ENCODE peak calls at places on chromosomes 3 and 15, in six cellular contexts. One of them, this sample, is unnamed.

GRCh38 chr3:58837863-58838255 is 171.3 kb upstream of the FAM3D start:
- DNase-seq in HepG2: no peak
- DNase-seq in K562: no peak
- DNase-seq in GM12892: no peak
- DNase-seq in GM12878: no peak
- DNase-seq in H1: no peak
- DNase-seq in this sample: no peak

GRCh38 chr3:149620291-149621020 is 37.4 kb downstream of the WWTR1 start:
- DNase-seq in K562: no peak
- DNase-seq in GM12878: no peak
- DNase-seq in HepG2: no peak
- DNase-seq in GM12892: no peak
- DNase-seq in H1: no peak
- DNase-seq in this sample: no peak

GRCh38 chr3:98333989-98334606 is 19.6 kb upstream of the OR5K4 start:
- DNase-seq in H1: no peak
- DNase-seq in K562: no peak
- DNase-seq in GM12892: no peak
- DNase-seq in GM12878: no peak
- DNase-seq in HepG2: no peak
- DNase-seq in this sample: no peak

GRCh38 chr3:130894130-130894872 is 417 bp downstream of the ATP2C1 start:
- DNase-seq in HepG2: peak
- DNase-seq in GM12892: peak
- DNase-seq in H1: no peak
- DNase-seq in K562: peak
- DNase-seq in GM12878: no peak
- DNase-seq in this sample: peak

GRCh38 chr3:141412087-141412935 is 44.0 kb downstream of the ZBTB38 start:
- DNase-seq in GM12892: no peak
- DNase-seq in GM12878: no peak
- DNase-seq in K562: peak
- DNase-seq in H1: no peak
- DNase-seq in HepG2: peak
- DNase-seq in this sample: no peak

GRCh38 chr15:77607111-77607893 is 25.4 kb downstream of the LINGO1 start:
- DNase-seq in GM12878: no peak
- DNase-seq in GM12892: no peak
- DNase-seq in K562: peak
- DNase-seq in H1: no peak
- DNase-seq in HepG2: no peak
- DNase-seq in this sample: no peak

GRCh38 chr15:43093026-43093425 is 12.8 kb downstream of the UBR1 start:
- DNase-seq in GM12878: no peak
- DNase-seq in K562: no peak
- DNase-seq in GM12892: no peak
- DNase-seq in H1: no peak
- DNase-seq in HepG2: no peak
- DNase-seq in this sample: no peak

GRCh38 chr3:182308328-182308727 is 485.0 kb upstream of the ATP11B start:
- DNase-seq in H1: no peak
- DNase-seq in HepG2: no peak
- DNase-seq in GM12892: no peak
- DNase-seq in GM12878: no peak
- DNase-seq in K562: no peak
- DNase-seq in this sample: no peak

GRCh38 chr3:60277376-60277800 is 973.9 kb downstream of the FHIT start:
- DNase-seq in K562: peak
- DNase-seq in H1: no peak
- DNase-seq in GM12878: no peak
- DNase-seq in GM12892: no peak
- DNase-seq in HepG2: no peak
- DNase-seq in this sample: no peak

GRCh38 chr15:74335396-74335795 is 32.0 kb downstream of the CYP11A1 start:
- DNase-seq in GM12892: no peak
- DNase-seq in K562: no peak
- DNase-seq in GM12878: no peak
- DNase-seq in H1: no peak
- DNase-seq in HepG2: no peak
- DNase-seq in this sample: no peak

GRCh38 chr3:138938877-138939562 is 7.9 kb downstream of the FOXL2 start:
- DNase-seq in K562: no peak
- DNase-seq in HepG2: no peak
- DNase-seq in GM12892: no peak
- DNase-seq in H1: no peak
- DNase-seq in GM12878: no peak
- DNase-seq in this sample: no peak

GRCh38 chr15:75065851-75066509 is 42.6 kb downstream of the PPCDC start:
- DNase-seq in GM12878: no peak
- DNase-seq in H1: no peak
- DNase-seq in K562: peak
- DNase-seq in HepG2: peak
- DNase-seq in GM12892: no peak
- DNase-seq in this sample: no peak

GRCh38 chr3:134242649-134243637 is 7.7 kb downstream of the RYK start:
- DNase-seq in H1: no peak
- DNase-seq in GM12892: no peak
- DNase-seq in K562: no peak
- DNase-seq in HepG2: peak
- DNase-seq in GM12878: no peak
- DNase-seq in this sample: no peak

GRCh38 chr15:80127911-80128310 is 24.9 kb upstream of the FAH start:
- DNase-seq in HepG2: no peak
- DNase-seq in GM12892: no peak
- DNase-seq in H1: no peak
- DNase-seq in K562: no peak
- DNase-seq in GM12878: no peak
- DNase-seq in this sample: no peak

GRCh38 chr3:136819784-136820640 is 1.1 kb downstream of the SLC35G2 start:
- DNase-seq in K562: no peak
- DNase-seq in GM12892: no peak
- DNase-seq in H1: no peak
- DNase-seq in HepG2: peak
- DNase-seq in GM12878: no peak
- DNase-seq in this sample: peak

GRCh38 chr15:62868507-62868906 is 174.0 kb upstream of the TPM1 start:
- DNase-seq in K562: no peak
- DNase-seq in GM12892: no peak
- DNase-seq in HepG2: no peak
- DNase-seq in H1: no peak
- DNase-seq in GM12878: no peak
- DNase-seq in this sample: no peak

GRCh38 chr3:65871305-65872141 is 167.2 kb downstream of the MAGI1 start:
- DNase-seq in HepG2: peak
- DNase-seq in H1: no peak
- DNase-seq in GM12892: no peak
- DNase-seq in GM12878: no peak
- DNase-seq in K562: no peak
- DNase-seq in this sample: no peak

GRCh38 chr15:82139823-82140268 is 94.0 kb upstream of the MEX3B start:
- DNase-seq in HepG2: peak
- DNase-seq in H1: no peak
- DNase-seq in GM12878: no peak
- DNase-seq in GM12892: no peak
- DNase-seq in K562: peak
- DNase-seq in this sample: no peak
- TF ChIP-seq TAF1 in HepG2: no peak
- TF ChIP-seq TAF1 in H1: no peak
- TF ChIP-seq TAF1 in GM12878: no peak
- TF ChIP-seq TAF1 in GM12892: no peak
- TF ChIP-seq TAF1 in K562: no peak
- TF ChIP-seq TAF1 in this sample: no peak

DNA sequence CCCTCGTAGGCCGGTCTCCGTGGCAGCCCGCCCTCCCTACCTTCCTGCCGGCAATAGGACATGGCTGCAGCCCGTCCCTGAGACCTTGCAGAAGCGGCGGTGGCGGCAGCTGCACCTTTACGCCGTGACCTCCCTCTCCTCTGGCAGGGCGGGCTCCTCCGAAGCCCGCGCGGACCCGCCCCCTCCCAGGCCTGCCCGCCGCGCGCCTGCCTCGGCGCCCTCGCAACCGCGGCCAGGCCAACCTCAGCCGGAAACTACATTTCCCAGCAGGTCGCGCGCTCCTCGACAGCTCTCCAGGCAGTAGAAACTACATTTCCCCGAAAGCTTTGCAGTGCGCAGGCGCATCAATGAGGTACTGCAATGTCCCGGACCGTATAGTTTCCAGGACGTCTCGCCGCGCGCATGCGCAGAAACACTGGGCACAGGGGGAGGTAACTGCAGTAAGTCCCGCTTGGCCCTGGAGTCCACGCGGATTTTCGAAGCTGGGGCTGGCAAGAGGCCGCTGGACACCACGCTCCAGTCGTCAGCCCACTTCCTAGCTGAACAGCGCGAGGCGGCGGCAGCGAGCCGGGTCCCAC is at the start of the genes CHCHD4 and TMEM43:
- DNase-seq in K562: peak
- DNase-seq in H1: peak
- DNase-seq in GM12892: peak
- DNase-seq in GM12878: peak
- DNase-seq in HepG2: peak
- DNase-seq in this sample: peak
- TF ChIP-seq POLR2A in K562: peak
- TF ChIP-seq POLR2A in H1: no peak
- TF ChIP-seq POLR2A in GM12892: no peak
- TF ChIP-seq POLR2A in GM12878: peak
- TF ChIP-seq POLR2A in HepG2: peak
- TF ChIP-seq POLR2A in this sample: no peak

DNA sequence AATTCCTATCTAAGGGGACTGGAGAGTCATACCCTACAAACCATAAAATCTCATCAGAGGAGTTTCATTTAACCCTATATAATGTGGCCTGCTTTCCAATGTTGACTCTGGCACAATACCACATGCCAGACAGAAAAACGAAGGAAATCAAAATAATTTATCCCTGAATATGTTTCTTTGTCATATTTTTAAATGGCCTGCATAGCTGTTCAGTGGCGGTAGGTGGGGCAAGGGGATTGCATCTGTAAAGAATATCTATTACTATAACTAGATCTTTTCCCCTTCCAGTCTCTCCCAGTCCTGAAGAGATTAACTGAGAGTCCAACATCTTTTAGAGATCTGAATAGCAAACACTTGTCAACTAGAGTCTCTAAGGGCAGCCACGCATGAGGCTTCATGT is 278.1 kb upstream of the CTNNB1 start:
- DNase-seq in GM12892: no peak
- DNase-seq in H1: no peak
- DNase-seq in HepG2: no peak
- DNase-seq in GM12878: no peak
- DNase-seq in K562: no peak
- DNase-seq in this sample: no peak
- TF ChIP-seq TAF1 in GM12892: no peak
- TF ChIP-seq TAF1 in H1: no peak
- TF ChIP-seq TAF1 in HepG2: no peak
- TF ChIP-seq TAF1 in GM12878: no peak
- TF ChIP-seq TAF1 in K562: no peak
- TF ChIP-seq TAF1 in this sample: no peak

DNA sequence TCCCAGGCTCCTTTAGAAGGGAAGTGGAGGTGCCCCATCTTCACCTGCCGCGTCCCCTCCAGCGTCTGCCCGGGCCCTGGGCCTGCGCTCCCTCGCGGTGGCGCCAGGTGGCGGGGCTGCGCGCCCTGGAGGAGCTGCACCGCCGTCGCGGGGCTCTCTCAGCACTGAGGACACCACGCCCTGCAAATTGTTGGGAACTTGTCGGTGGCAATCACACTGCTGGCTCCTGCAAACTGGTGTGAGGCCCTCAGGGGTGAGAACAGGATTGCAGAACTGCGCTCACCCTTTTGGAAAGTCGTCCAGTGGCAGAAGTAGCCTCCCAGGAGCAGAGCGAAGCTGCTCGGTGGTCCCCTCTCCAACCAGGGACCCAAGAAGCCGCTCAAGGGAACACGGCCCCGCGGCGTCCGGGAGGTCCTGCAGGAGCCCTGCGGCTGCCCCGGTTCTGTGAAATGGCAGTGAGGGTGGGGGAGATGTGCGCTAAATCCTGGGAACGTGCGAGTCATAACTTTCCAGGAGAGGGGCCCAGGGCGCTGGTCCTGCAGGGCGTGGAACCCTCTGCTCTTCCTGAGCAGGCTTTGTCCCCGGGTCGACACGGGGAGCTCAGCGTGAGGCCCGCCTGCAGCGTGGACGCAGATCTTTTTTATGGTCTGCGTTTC is 995 bp upstream of the LRRK1 start:
- DNase-seq in K562: peak
- DNase-seq in H1: no peak
- DNase-seq in GM12892: peak
- DNase-seq in GM12878: no peak
- DNase-seq in HepG2: peak
- DNase-seq in this sample: peak
- TF ChIP-seq POLR2A in K562: no peak
- TF ChIP-seq POLR2A in H1: no peak
- TF ChIP-seq POLR2A in GM12892: no peak
- TF ChIP-seq POLR2A in GM12878: peak
- TF ChIP-seq POLR2A in HepG2: no peak
- TF ChIP-seq POLR2A in this sample: no peak

DNA sequence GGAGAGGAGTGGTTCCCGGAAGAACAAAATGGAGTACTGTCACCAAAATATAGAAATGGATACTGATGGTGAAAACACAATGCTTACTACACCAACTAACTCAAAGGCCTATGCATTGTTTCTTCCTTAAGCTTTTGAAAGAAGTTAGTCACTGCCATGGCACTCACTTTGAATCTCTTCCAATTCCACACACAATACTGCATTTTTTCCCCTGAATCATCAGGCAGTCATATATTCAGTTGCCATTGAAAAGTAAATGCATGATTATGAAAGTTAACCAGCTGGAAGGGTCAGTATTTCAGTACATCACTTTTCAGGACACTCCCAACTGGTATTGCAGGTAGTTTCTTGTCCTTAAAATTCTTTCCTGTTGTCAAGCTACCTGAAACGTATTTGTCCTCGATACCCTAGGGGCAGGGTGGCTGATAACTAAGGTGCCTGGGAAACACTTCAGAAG is 9.0 kb upstream of the LRRFIP2 start:
- DNase-seq in GM12878: no peak
- DNase-seq in K562: no peak
- DNase-seq in GM12892: no peak
- DNase-seq in H1: no peak
- DNase-seq in HepG2: no peak
- DNase-seq in this sample: no peak
- TF ChIP-seq TAF1 in GM12878: no peak
- TF ChIP-seq TAF1 in K562: no peak
- TF ChIP-seq TAF1 in GM12892: no peak
- TF ChIP-seq TAF1 in H1: no peak
- TF ChIP-seq TAF1 in HepG2: no peak
- TF ChIP-seq TAF1 in this sample: no peak

GRCh38 chr3:49013738-49014660 is 4.4 kb downstream of the DALRD3 start:
- DNase-seq in K562: peak
- DNase-seq in GM12892: peak
- DNase-seq in HepG2: peak
- DNase-seq in GM12878: no peak
- DNase-seq in H1: peak
- DNase-seq in this sample: peak
- TF ChIP-seq POLR2A in K562: no peak
- TF ChIP-seq POLR2A in GM12892: peak
- TF ChIP-seq POLR2A in HepG2: peak
- TF ChIP-seq POLR2A in GM12878: no peak
- TF ChIP-seq POLR2A in H1: no peak
- TF ChIP-seq POLR2A in this sample: no peak

GRCh38 chr3:55570361-55570760 is 83.3 kb upstream of the WNT5A start:
- DNase-seq in HepG2: no peak
- DNase-seq in GM12892: no peak
- DNase-seq in K562: no peak
- DNase-seq in GM12878: no peak
- DNase-seq in H1: no peak
- DNase-seq in this sample: no peak
- TF ChIP-seq TAF1 in HepG2: no peak
- TF ChIP-seq TAF1 in GM12892: no peak
- TF ChIP-seq TAF1 in K562: no peak
- TF ChIP-seq TAF1 in GM12878: no peak
- TF ChIP-seq TAF1 in H1: no peak
- TF ChIP-seq TAF1 in this sample: no peak